ENCODE peak calls at places on chromosomes 11 and 22, in nine cellular contexts. One of them, this sample, is unnamed.
A peak's percentile ranks its signal among the peaks of the same experiment; 100 is the strongest.

GRCh38 chr11:47916361-47916841 is 64.0 kb upstream of the PTPRJ start:
- DNase-seq in fibroblast of lung: peak; percentile 77
- DNase-seq in uterus: peak; percentile 80
- DNase-seq in heart right ventricle: peak; percentile 59
- DNase-seq in CD8-positive, alpha-beta memory T cell: no peak
- DNase-seq in GM23338: no peak
- DNase-seq in trophoblast cell: peak; percentile 98
- DNase-seq in body of pancreas: peak; percentile 79
- DNase-seq in adrenal gland: peak; percentile 75
- DNase-seq in this sample: peak; percentile 71

GRCh38 chr11:126114486-126115252 is 52.0 kb upstream of the CDON start:
- DNase-seq in heart right ventricle: no peak
- DNase-seq in adrenal gland: no peak
- DNase-seq in fibroblast of lung: no peak
- DNase-seq in GM23338: no peak
- DNase-seq in trophoblast cell: no peak
- DNase-seq in body of pancreas: no peak
- DNase-seq in CD8-positive, alpha-beta memory T cell: no peak
- DNase-seq in uterus: peak; percentile 20
- DNase-seq in this sample: no peak

GRCh38 chr22:48492371-48493320 is 1335.0 kb downstream of the BRD1 start:
- DNase-seq in GM23338: peak; percentile 79
- DNase-seq in CD8-positive, alpha-beta memory T cell: no peak
- DNase-seq in adrenal gland: peak; percentile 75
- DNase-seq in body of pancreas: peak; percentile 62
- DNase-seq in heart right ventricle: peak; percentile 34
- DNase-seq in uterus: peak; percentile 60
- DNase-seq in fibroblast of lung: peak; percentile 73
- DNase-seq in trophoblast cell: peak; percentile 53
- DNase-seq in this sample: peak; percentile 63

GRCh38 chr11:72684236-72684912 is 10.2 kb upstream of the PDE2A start:
- DNase-seq in heart right ventricle: peak; percentile 56
- DNase-seq in fibroblast of lung: peak; percentile 58
- DNase-seq in adrenal gland: peak; percentile 78
- DNase-seq in uterus: peak; percentile 64
- DNase-seq in GM23338: peak; percentile 73
- DNase-seq in CD8-positive, alpha-beta memory T cell: peak; percentile 17
- DNase-seq in trophoblast cell: peak; percentile 89
- DNase-seq in body of pancreas: peak; percentile 49
- DNase-seq in this sample: peak; percentile 89

GRCh38 chr11:77115181-77115611 is 12.6 kb downstream of the OMP start:
- DNase-seq in trophoblast cell: no peak
- DNase-seq in uterus: no peak
- DNase-seq in heart right ventricle: no peak
- DNase-seq in fibroblast of lung: no peak
- DNase-seq in body of pancreas: no peak
- DNase-seq in adrenal gland: no peak
- DNase-seq in GM23338: peak; percentile 75
- DNase-seq in CD8-positive, alpha-beta memory T cell: no peak
- DNase-seq in this sample: no peak

GRCh38 chr11:78212586-78213371 is 24.1 kb downstream of the USP35 start:
- DNase-seq in GM23338: no peak
- DNase-seq in body of pancreas: no peak
- DNase-seq in uterus: no peak
- DNase-seq in trophoblast cell: no peak
- DNase-seq in adrenal gland: peak; percentile 90
- DNase-seq in CD8-positive, alpha-beta memory T cell: no peak
- DNase-seq in heart right ventricle: no peak
- DNase-seq in fibroblast of lung: peak; percentile 64
- DNase-seq in this sample: no peak

GRCh38 chr11:37500425-37500824 is 902.4 kb upstream of the RAG2 start:
- DNase-seq in heart right ventricle: no peak
- DNase-seq in GM23338: no peak
- DNase-seq in adrenal gland: no peak
- DNase-seq in uterus: no peak
- DNase-seq in body of pancreas: no peak
- DNase-seq in trophoblast cell: peak; percentile 13
- DNase-seq in fibroblast of lung: peak; percentile 57
- DNase-seq in CD8-positive, alpha-beta memory T cell: no peak
- DNase-seq in this sample: no peak

GRCh38 chr11:69541501-69542313 is 60.2 kb downstream of the LINC01488 start:
- DNase-seq in heart right ventricle: no peak
- DNase-seq in GM23338: no peak
- DNase-seq in fibroblast of lung: peak; percentile 39
- DNase-seq in uterus: no peak
- DNase-seq in body of pancreas: no peak
- DNase-seq in adrenal gland: no peak
- DNase-seq in trophoblast cell: no peak
- DNase-seq in CD8-positive, alpha-beta memory T cell: no peak
- DNase-seq in this sample: no peak

GRCh38 chr11:21476588-21476987 is 716.3 kb upstream of the ANO5 start:
- DNase-seq in trophoblast cell: no peak
- DNase-seq in heart right ventricle: no peak
- DNase-seq in adrenal gland: no peak
- DNase-seq in CD8-positive, alpha-beta memory T cell: no peak
- DNase-seq in GM23338: no peak
- DNase-seq in uterus: no peak
- DNase-seq in fibroblast of lung: no peak
- DNase-seq in body of pancreas: no peak
- DNase-seq in this sample: no peak
- H3K4me1 ChIP-seq in trophoblast cell: no peaks in the 10 kb centered on the region
- H3K4me1 ChIP-seq in heart right ventricle: no peaks in the 10 kb centered on the region
- H3K4me1 ChIP-seq in adrenal gland: no peaks in the 10 kb centered on the region
- H3K4me1 ChIP-seq in CD8-positive, alpha-beta memory T cell: no peaks in the 10 kb centered on the region
- H3K4me1 ChIP-seq in GM23338: peaks cover 11% of the 10 kb centered on the region
- H3K4me1 ChIP-seq in uterus: no peaks in the 10 kb centered on the region
- H3K4me1 ChIP-seq in fibroblast of lung: no peaks in the 10 kb centered on the region
- H3K4me1 ChIP-seq in body of pancreas: no peaks in the 10 kb centered on the region
- H3K4me1 ChIP-seq in this sample: no peaks in the 10 kb centered on the region

GRCh38 chr11:1752907-1753425 is 2.6 kb upstream of the IFITM10 start:
- DNase-seq in GM23338: no peak
- DNase-seq in fibroblast of lung: no peak
- DNase-seq in trophoblast cell: no peak
- DNase-seq in heart right ventricle: no peak
- DNase-seq in uterus: no peak
- DNase-seq in body of pancreas: no peak
- DNase-seq in CD8-positive, alpha-beta memory T cell: no peak
- DNase-seq in adrenal gland: no peak
- DNase-seq in this sample: no peak

GRCh38 chr11:1755344-1756023 is 5.1 kb upstream of the IFITM10 start:
- DNase-seq in adrenal gland: peak; percentile 76
- DNase-seq in fibroblast of lung: no peak
- DNase-seq in uterus: no peak
- DNase-seq in GM23338: no peak
- DNase-seq in trophoblast cell: no peak
- DNase-seq in CD8-positive, alpha-beta memory T cell: no peak
- DNase-seq in body of pancreas: no peak
- DNase-seq in heart right ventricle: peak; percentile 66
- DNase-seq in this sample: no peak

GRCh38 chr11:1753426-1754305 is 3.3 kb upstream of the IFITM10 start:
- DNase-seq in heart right ventricle: no peak
- DNase-seq in uterus: no peak
- DNase-seq in fibroblast of lung: no peak
- DNase-seq in trophoblast cell: no peak
- DNase-seq in GM23338: no peak
- DNase-seq in body of pancreas: no peak
- DNase-seq in adrenal gland: no peak
- DNase-seq in CD8-positive, alpha-beta memory T cell: no peak
- DNase-seq in this sample: no peak

GRCh38 chr11:1756024-1756561 is 5.7 kb upstream of the IFITM10 start:
- DNase-seq in adrenal gland: peak; percentile 85
- DNase-seq in trophoblast cell: no peak
- DNase-seq in body of pancreas: no peak
- DNase-seq in fibroblast of lung: no peak
- DNase-seq in GM23338: no peak
- DNase-seq in heart right ventricle: no peak
- DNase-seq in CD8-positive, alpha-beta memory T cell: no peak
- DNase-seq in uterus: no peak
- DNase-seq in this sample: no peak

DNA sequence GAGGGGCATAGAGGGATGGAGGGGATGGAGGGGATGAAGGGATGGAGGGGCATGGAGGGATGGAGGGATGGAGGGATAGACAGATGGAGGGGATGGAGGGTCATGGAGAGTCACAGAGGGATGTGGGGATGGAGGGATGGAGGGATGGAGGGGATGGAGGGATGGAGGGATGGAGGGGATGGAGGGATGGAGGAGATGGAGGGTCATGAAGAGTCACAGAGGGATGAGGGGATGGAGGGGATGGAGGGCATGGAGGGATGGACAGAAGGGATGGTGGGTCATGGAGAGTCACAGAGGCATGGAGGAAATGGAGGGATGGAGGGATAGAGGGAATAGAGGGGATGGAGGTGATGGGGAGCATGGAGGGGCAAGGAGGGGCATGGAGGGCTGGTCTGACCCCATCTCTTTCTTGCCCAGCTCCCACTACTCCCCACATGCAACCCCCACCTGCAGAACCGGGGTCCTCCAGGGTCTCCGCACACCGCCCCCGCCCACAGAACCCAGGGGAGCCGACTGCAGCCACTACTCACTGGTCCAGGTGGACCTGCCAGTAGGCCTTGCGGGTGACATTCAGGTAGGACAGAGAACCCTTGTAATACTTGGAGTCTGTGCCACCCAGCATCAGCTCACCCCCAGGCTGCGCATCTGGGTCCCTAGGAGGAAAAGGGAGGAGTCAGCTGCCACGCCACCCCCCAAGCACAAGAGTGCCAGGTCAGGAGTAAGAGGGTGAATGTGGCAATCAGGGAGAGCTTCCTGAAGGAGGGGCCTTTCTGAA is 4.2 kb upstream of the IFITM10 start:
- DNase-seq in body of pancreas: no peak
- DNase-seq in GM23338: no peak
- DNase-seq in uterus: no peak
- DNase-seq in adrenal gland: no peak
- DNase-seq in fibroblast of lung: no peak
- DNase-seq in CD8-positive, alpha-beta memory T cell: no peak
- DNase-seq in trophoblast cell: no peak
- DNase-seq in heart right ventricle: no peak
- DNase-seq in this sample: no peak
- H3K36me3 ChIP-seq in body of pancreas: peaks cover 36% of the 10 kb centered on the region
- H3K36me3 ChIP-seq in GM23338: no peaks in the 10 kb centered on the region
- H3K36me3 ChIP-seq in uterus: no peaks in the 10 kb centered on the region
- H3K36me3 ChIP-seq in adrenal gland: no peaks in the 10 kb centered on the region
- H3K36me3 ChIP-seq in fibroblast of lung: peaks cover 18% of the 10 kb centered on the region
- H3K36me3 ChIP-seq in CD8-positive, alpha-beta memory T cell: no peaks in the 10 kb centered on the region
- H3K36me3 ChIP-seq in trophoblast cell: peaks cover 58% of the 10 kb centered on the region
- H3K36me3 ChIP-seq in heart right ventricle: peaks cover 66% of the 10 kb centered on the region
- H3K36me3 ChIP-seq in this sample: peaks cover 61% of the 10 kb centered on the region

DNA sequence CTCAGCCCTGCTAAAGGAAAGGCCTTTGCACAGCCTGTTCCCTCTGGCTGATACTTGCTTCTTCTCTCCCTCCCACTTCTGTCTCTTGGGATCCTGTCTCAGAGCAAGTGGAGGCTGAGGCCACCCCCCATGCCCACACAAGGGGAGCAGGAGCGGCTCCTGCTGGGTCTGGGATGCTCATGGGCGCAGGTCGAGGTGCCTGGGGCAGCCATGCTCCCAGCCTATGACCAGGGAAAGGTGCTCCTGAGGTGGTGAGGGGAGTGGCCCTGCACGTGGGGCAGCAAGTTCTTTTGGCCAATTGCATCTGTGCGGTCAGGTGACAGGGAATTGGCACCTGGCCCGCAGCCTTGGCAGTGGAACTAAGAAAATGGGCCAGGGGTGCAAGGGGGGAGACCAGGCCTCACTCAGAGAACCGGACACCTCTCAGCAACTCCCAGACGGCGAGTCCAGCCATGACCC is 1.5 kb downstream of the MAPK11 start:
- DNase-seq in trophoblast cell: no peak
- DNase-seq in uterus: peak; percentile 52
- DNase-seq in CD8-positive, alpha-beta memory T cell: no peak
- DNase-seq in body of pancreas: peak; percentile 63
- DNase-seq in adrenal gland: peak; percentile 46
- DNase-seq in heart right ventricle: no peak
- DNase-seq in GM23338: no peak
- DNase-seq in fibroblast of lung: no peak
- DNase-seq in this sample: no peak
- H3K4me3 ChIP-seq in trophoblast cell: no peak overlapping the region
- H3K4me3 ChIP-seq in uterus: no peak overlapping the region
- H3K4me3 ChIP-seq in CD8-positive, alpha-beta memory T cell: no peak overlapping the region
- H3K4me3 ChIP-seq in body of pancreas: no peak overlapping the region
- H3K4me3 ChIP-seq in adrenal gland: no peak overlapping the region
- H3K4me3 ChIP-seq in heart right ventricle: no peak overlapping the region
- H3K4me3 ChIP-seq in GM23338: no peak overlapping the region
- H3K4me3 ChIP-seq in fibroblast of lung: no peak overlapping the region
- H3K4me3 ChIP-seq in this sample: no peak overlapping the region

GRCh38 chr22:22069450-22070370 is 87.1 kb upstream of the TOP3B start:
- DNase-seq in trophoblast cell: no peak
- DNase-seq in CD8-positive, alpha-beta memory T cell: no peak
- DNase-seq in adrenal gland: no peak
- DNase-seq in heart right ventricle: no peak
- DNase-seq in fibroblast of lung: no peak
- DNase-seq in GM23338: peak; percentile 22
- DNase-seq in body of pancreas: no peak
- DNase-seq in uterus: no peak
- DNase-seq in this sample: no peak
- H3K4me1 ChIP-seq in trophoblast cell: peaks cover under 1% of the 10 kb centered on the region
- H3K4me1 ChIP-seq in CD8-positive, alpha-beta memory T cell: no peaks in the 10 kb centered on the region
- H3K4me1 ChIP-seq in adrenal gland: no peaks in the 10 kb centered on the region
- H3K4me1 ChIP-seq in heart right ventricle: no peaks in the 10 kb centered on the region
- H3K4me1 ChIP-seq in fibroblast of lung: no peaks in the 10 kb centered on the region
- H3K4me1 ChIP-seq in GM23338: no peaks in the 10 kb centered on the region
- H3K4me1 ChIP-seq in body of pancreas: no peaks in the 10 kb centered on the region
- H3K4me1 ChIP-seq in uterus: no peaks in the 10 kb centered on the region
- H3K4me1 ChIP-seq in this sample: no peaks in the 10 kb centered on the region

GRCh38 chr11:93737904-93738612 is 3.2 kb downstream of the TAF1D start:
- DNase-seq in uterus: no peak
- DNase-seq in fibroblast of lung: peak; percentile 37
- DNase-seq in CD8-positive, alpha-beta memory T cell: no peak
- DNase-seq in heart right ventricle: no peak
- DNase-seq in trophoblast cell: no peak
- DNase-seq in adrenal gland: no peak
- DNase-seq in body of pancreas: no peak
- DNase-seq in GM23338: no peak
- DNase-seq in this sample: no peak
- H3K36me3 ChIP-seq in uterus: no peaks in the 10 kb centered on the region
- H3K36me3 ChIP-seq in fibroblast of lung: peaks cover 15% of the 10 kb centered on the region
- H3K36me3 ChIP-seq in CD8-positive, alpha-beta memory T cell: peaks cover 58% of the 10 kb centered on the region
- H3K36me3 ChIP-seq in heart right ventricle: peaks cover 65% of the 10 kb centered on the region
- H3K36me3 ChIP-seq in trophoblast cell: peaks cover 18% of the 10 kb centered on the region
- H3K36me3 ChIP-seq in adrenal gland: no peaks in the 10 kb centered on the region
- H3K36me3 ChIP-seq in body of pancreas: peaks cover 20% of the 10 kb centered on the region
- H3K36me3 ChIP-seq in GM23338: peaks cover 69% of the 10 kb centered on the region
- H3K36me3 ChIP-seq in this sample: peaks cover 62% of the 10 kb centered on the region